ENCODE peak calls at places on chromosomes 4 and X, in five cellular contexts. Z, G, S, D and P are unnamed samples.
A peak's percentile ranks its signal among the peaks of the same experiment; 100 is the strongest.

GRCh38 chrX:127570276-127570675 is 481.9 kb downstream of the ACTRT1 start:
- DNase-seq in Z (no peak), D (peak; percentile 1), G (no peak), S (no peak), P (no peak)

GRCh38 chr4:5971077-5971447 is 47.2 kb downstream of the C4orf50 start:
- DNase-seq in Z (peak; percentile 81), D (no peak), G (no peak), S (no peak), P (no peak)

GRCh38 chr4:142265536-142265935 is 580.6 kb downstream of the INPP4B start:
- DNase-seq in G (peak; percentile 44), Z (no peak), D (no peak), S (no peak), P (no peak)

GRCh38 chr4:89754531-89754930 is 82.4 kb downstream of the SNCA start:
- DNase-seq in D (no peak), G (peak; percentile 49), Z (no peak), S (no peak), P (no peak)

GRCh38 chrX:136185409-136186022 is 38.2 kb downstream of the FHL1 start:
- DNase-seq in D (no peak), Z (no peak), S (no peak), G (peak; percentile 63), P (no peak)

GRCh38 chr4:139084425-139085093 is 69.0 kb downstream of the NOCT start:
- DNase-seq in Z (no peak), G (no peak), D (no peak), S (peak; percentile 74), P (no peak)

GRCh38 chr4:153530284-153530995 is 64.3 kb downstream of the TMEM131L start:
- DNase-seq in S (no peak), Z (no peak), D (no peak), G (no peak), P (no peak)

GRCh38 chr4:185811509-185812364 is at the start of gene SORBS2:
- DNase-seq in D (no peak), S (peak; percentile 15), Z (no peak), G (peak; percentile 41), P (no peak)

GRCh38 chr4:9866931-9867330 is 85.5 kb downstream of the DRD5 start:
- DNase-seq in S (no peak), D (no peak), Z (no peak), G (no peak), P (no peak)

GRCh38 chrX:136572030-136572429 is 40.0 kb downstream of the VGLL1 start:
- DNase-seq in D (no peak), Z (no peak), G (no peak), S (peak; percentile 26), P (no peak)

GRCh38 chr4:25817059-25817681 is 45.6 kb downstream of the SEL1L3 start:
- DNase-seq in S (peak; percentile 86), D (no peak), G (no peak), Z (no peak), P (no peak)

GRCh38 chrX:109709129-109709631 is 23.9 kb downstream of the ACSL4 start:
- DNase-seq in D (no peak), G (peak; percentile 54), Z (no peak), S (peak; percentile 25), P (no peak)

GRCh38 chr4:73348185-73348584 is 55.9 kb upstream of the ALB start:
- DNase-seq in S (no peak), Z (no peak), D (no peak), G (no peak), P (no peak)

GRCh38 chrX:129658429-129658828 is 3.7 kb upstream of the APLN start:
- DNase-seq in Z (no peak), D (no peak), G (no peak), S (no peak), P (no peak)

GRCh38 chrX:129655547-129656248 is 942 bp upstream of the APLN start:
- DNase-seq in Z (peak; percentile 59), G (peak; percentile 32), D (no peak), S (no peak), P (no peak)

GRCh38 chrX:129661369-129661768 is 6.6 kb upstream of the APLN start:
- DNase-seq in S (no peak), Z (no peak), D (no peak), G (no peak), P (no peak)

GRCh38 chrX:129659861-129660260 is 5.1 kb upstream of the APLN start:
- DNase-seq in D (no peak), S (no peak), G (no peak), Z (no peak), P (no peak)

DNA sequence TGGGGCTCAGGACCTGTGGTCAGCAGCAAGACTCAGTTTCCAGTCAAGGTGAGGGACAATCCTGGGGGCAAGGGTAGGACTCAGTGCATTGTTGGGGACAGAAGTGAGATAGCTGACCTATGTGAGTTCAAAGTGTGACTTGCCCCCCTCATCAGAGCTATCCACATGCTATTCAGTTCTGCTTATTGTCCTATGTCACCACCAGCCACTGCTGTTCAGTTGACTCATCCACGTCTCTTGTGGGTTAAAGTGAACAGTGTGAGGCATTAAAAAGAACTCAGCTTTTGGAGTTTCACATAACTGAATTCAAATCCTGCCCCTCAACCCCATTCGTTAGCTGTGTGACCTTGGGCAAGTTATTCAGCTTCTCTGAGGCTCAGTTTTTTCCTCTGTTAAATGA is 4.4 kb upstream of the APLN start:
- DNase-seq in S (no peak), D (no peak), Z (no peak), G (peak; percentile 11), P (no peak)
- H3K9me3 ChIP-seq in S (no peaks in the 10 kb centered on the region), D (peaks cover 3% of the 10 kb centered on the region), Z (peaks cover 5% of the 10 kb centered on the region), G (no peaks in the 10 kb centered on the region), P (peaks cover 2% of the 10 kb centered on the region)

GRCh38 chr4:154822775-154823174 is 41.7 kb downstream of the RBM46 start:
- DNase-seq in G (peak; percentile 2), D (no peak), S (no peak), Z (no peak), P (no peak)
- H2BK12ac ChIP-seq in G (no peak overlapping the region), D (no peak overlapping the region), S (no peak overlapping the region), Z (no peak overlapping the region), P (no peak overlapping the region)

GRCh38 chr4:188439641-188440311 is 300.5 kb downstream of the TRIML1 start:
- DNase-seq in S (no peak), G (no peak), Z (no peak), D (no peak), P (no peak)
- H3K4ac ChIP-seq in S (no peak overlapping the region), G (no peak overlapping the region), Z (no peak overlapping the region), D (no peak overlapping the region), P (no peak overlapping the region)

GRCh38 chr4:128247906-128248305 is 39.7 kb downstream of the PGRMC2 start:
- DNase-seq in G (no peak), Z (no peak), D (no peak), S (no peak), P (no peak)
- H3K9me3 ChIP-seq in G (peaks cover 23% of the 10 kb centered on the region), Z (peaks cover 16% of the 10 kb centered on the region), D (peaks cover 14% of the 10 kb centered on the region), S (peaks cover 6% of the 10 kb centered on the region), P (peaks cover 21% of the 10 kb centered on the region)

GRCh38 chrX:119778829-119779228 is 12.6 kb downstream of the RPL39 start:
- DNase-seq in D (no peak), Z (no peak), G (no peak), S (no peak), P (no peak)
- H2BK12ac ChIP-seq in D (no peak overlapping the region), Z (no peak overlapping the region), G (no peak overlapping the region), S (no peak overlapping the region), P (no peak overlapping the region)